ENCODE peak calls at places on chromosomes 16 and 17, in nine cellular contexts. H, M, L, G, K, I, B, Y and A are unnamed samples.

GRCh38 chr17:2062571-2063183 is 7.8 kb downstream of the HIC1 start:
- DNase-seq in L (no peak), I (no peak), K (no peak), G (no peak), M (no peak), Y (no peak), B (no peak), H (no peak), A (no peak)

GRCh38 chr17:49707246-49707607 is 537 bp downstream of the SLC35B1 start:
- DNase-seq in K (no peak), L (peak), Y (no peak), M (no peak), B (no peak), G (no peak), H (no peak), I (peak), A (no peak)

GRCh38 chr16:55222436-55222835 is 101.6 kb upstream of the IRX6 start:
- DNase-seq in M (no peak), L (no peak), B (no peak), I (no peak), G (no peak), K (no peak), H (no peak), Y (no peak), A (no peak)

GRCh38 chr17:56319531-56319930 is 166.3 kb downstream of the ANKFN1 start:
- DNase-seq in H (peak), Y (peak), M (no peak), B (no peak), L (peak), K (peak), I (no peak), G (no peak), A (peak)

GRCh38 chr16:25257956-25258855 is 561 bp upstream of the ZKSCAN2 start:
- DNase-seq in B (peak), Y (peak), K (peak), L (peak), M (peak), I (peak), G (peak), H (peak), A (peak)

GRCh38 chr17:55441544-55441943 is 19.9 kb upstream of the MMD start:
- DNase-seq in B (no peak), L (no peak), G (no peak), M (no peak), H (peak), Y (no peak), K (no peak), I (no peak), A (no peak)

GRCh38 chr16:72169708-72170107 is 2.2 kb downstream of the PMFBP1 start:
- DNase-seq in I (no peak), B (no peak), M (no peak), H (no peak), G (no peak), Y (no peak), K (no peak), L (no peak), A (no peak)

GRCh38 chr17:57080708-57081107 is 4.3 kb upstream of the AKAP1 start:
- DNase-seq in B (no peak), K (no peak), Y (no peak), I (no peak), M (no peak), L (no peak), H (no peak), G (no peak), A (no peak)

GRCh38 chr17:16916557-16916920 is 55.4 kb downstream of the TNFRSF13B start:
- DNase-seq in Y (no peak), B (no peak), I (no peak), G (no peak), K (no peak), M (no peak), L (no peak), H (no peak), A (no peak)